ENCODE peak calls at places on chromosome 17, in eight cellular contexts. W is K562, H is A549, R is ovary, A is body of pancreas, F is GM12878, J is esophagus squamous epithelium, N is uterus. T is an unnamed sample.

GRCh38 chr17:71828182-71828596 is 292.6 kb upstream of the SOX9 start:
- DNase-seq in W (no peak), H (no peak), R (no peak), A (no peak), F (no peak), J (no peak), N (no peak), T (no peak)

GRCh38 chr17:2697611-2698162 is 13.9 kb downstream of the CLUH start:
- DNase-seq in W (peak), H (no peak), R (peak), A (no peak), F (no peak), J (no peak), N (peak), T (peak)

GRCh38 chr17:2067559-2067958 is 12.7 kb downstream of the HIC1 start:
- DNase-seq in W (no peak), H (no peak), R (peak), A (no peak), F (no peak), J (no peak), N (peak), T (no peak)

GRCh38 chr17:951388-952132 is 28.0 kb downstream of the NXN start:
- DNase-seq in W (no peak), H (peak), R (no peak), A (peak), F (no peak), J (no peak), N (peak), T (no peak)

GRCh38 chr17:47829870-47830269 is 1.5 kb downstream of the MRPL10 start:
- DNase-seq in W (no peak), H (no peak), R (no peak), A (no peak), F (no peak), J (no peak), N (no peak), T (no peak)

GRCh38 chr17:45260204-45260783 is 1.6 kb downstream of the SPATA32 start:
- DNase-seq in W (no peak), H (no peak), R (no peak), A (no peak), F (no peak), J (no peak), N (no peak), T (peak)

GRCh38 chr17:2780256-2780655 is 16.0 kb upstream of the RAP1GAP2 start:
- DNase-seq in W (no peak), H (no peak), R (no peak), A (no peak), F (no peak), J (no peak), N (no peak), T (no peak)

GRCh38 chr17:49514374-49514738 is 19.3 kb downstream of the NGFR start:
- DNase-seq in W (peak), H (peak), R (no peak), A (no peak), F (no peak), J (no peak), N (no peak), T (no peak)

GRCh38 chr17:27559996-27560481 is 70.9 kb upstream of the LGALS9 start:
- DNase-seq in W (no peak), H (no peak), R (peak), A (peak), F (no peak), J (no peak), N (peak), T (no peak)

GRCh38 chr17:4440690-4441686 is 7.2 kb downstream of the SPNS3 start:
- DNase-seq in W (no peak), H (no peak), R (peak), A (no peak), F (no peak), J (no peak), N (peak), T (no peak)

GRCh38 chr17:1639549-1639948 is 6.0 kb downstream of the SCARF1 start:
- DNase-seq in W (no peak), H (no peak), R (no peak), A (no peak), F (no peak), J (no peak), N (no peak), T (no peak)

GRCh38 chr17:9677411-9677810 is 32.1 kb downstream of the USP43 start:
- DNase-seq in W (no peak), H (no peak), R (no peak), A (no peak), F (no peak), J (no peak), N (no peak), T (no peak)

GRCh38 chr17:48722924-48723554 is at the start of gene PRAC2:
- DNase-seq in W (no peak), H (no peak), R (no peak), A (no peak), F (no peak), J (no peak), N (no peak), T (no peak)

GRCh38 chr17:56756536-56756935 is 77.2 kb downstream of the C17orf67 start:
- DNase-seq in W (no peak), H (peak), R (no peak), A (no peak), F (no peak), J (no peak), N (no peak), T (no peak)

DNA sequence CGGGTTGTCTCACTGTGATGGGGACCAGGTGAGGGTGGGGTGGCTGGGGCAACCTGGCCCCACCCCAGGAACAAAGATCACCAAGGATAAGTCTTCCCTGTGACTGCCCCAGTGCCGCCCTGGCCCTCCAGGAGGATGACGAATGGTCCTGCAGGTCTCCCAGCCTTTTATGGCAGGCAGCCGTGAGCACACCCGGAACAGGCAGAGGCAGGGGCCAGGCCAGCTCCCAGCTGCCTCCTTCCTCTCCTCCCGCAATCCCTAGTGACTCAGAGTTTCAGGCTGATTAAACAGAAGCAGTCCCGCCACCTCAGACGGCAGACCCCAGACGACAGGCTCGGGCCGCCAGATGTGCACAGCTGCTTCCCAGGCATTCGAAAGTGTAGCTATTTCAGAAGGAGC is 13.3 kb downstream of the JUP start:
- DNase-seq in W (no peak), H (peak), R (peak), A (peak), F (no peak), J (no peak), N (peak), T (peak)
- H3K27ac ChIP-seq in W (no peak), H (peak), R (no peak), A (peak), F (no peak), J (peak), N (peak), T (peak)

GRCh38 chr17:41690497-41690896 is 1.8 kb downstream of the EIF1 start:
- DNase-seq in W (no peak), H (no peak), R (no peak), A (no peak), F (no peak), J (no peak), N (no peak), T (no peak)
- TF ChIP-seq POLR2A in W (no peak), H (no peak), R (no peak), A (no peak), F (no peak), J (no peak), N (no peak), T (no peak)

GRCh38 chr17:17183744-17184143 is 22.4 kb downstream of the PLD6 start:
- DNase-seq in W (no peak), H (no peak), R (no peak), A (no peak), F (no peak), J (no peak), N (no peak), T (no peak)

GRCh38 chr17:17189559-17189958 is 16.6 kb downstream of the PLD6 start:
- DNase-seq in W (no peak), H (no peak), R (no peak), A (no peak), F (no peak), J (no peak), N (no peak), T (no peak)

GRCh38 chr17:17186051-17186450 is 20.1 kb downstream of the PLD6 start:
- DNase-seq in W (no peak), H (no peak), R (no peak), A (no peak), F (no peak), J (no peak), N (no peak), T (no peak)

GRCh38 chr17:17188586-17188985 is 17.5 kb downstream of the PLD6 start:
- DNase-seq in W (no peak), H (no peak), R (no peak), A (no peak), F (no peak), J (no peak), N (no peak), T (no peak)

GRCh38 chr17:17186551-17187505 is 19.3 kb downstream of the PLD6 start:
- DNase-seq in W (no peak), H (no peak), R (no peak), A (no peak), F (no peak), J (no peak), N (no peak), T (no peak)
- H3K27ac ChIP-seq in W (no peak), H (no peak), R (no peak), A (peak), F (no peak), J (no peak), N (no peak), T (peak)

GRCh38 chr17:57999010-57999495 is 8.0 kb downstream of the SRSF1 start:
- DNase-seq in W (no peak), H (no peak), R (no peak), A (no peak), F (no peak), J (no peak), N (no peak), T (no peak)

GRCh38 chr17:57998234-57998746 is 8.8 kb downstream of the SRSF1 start:
- DNase-seq in W (no peak), H (no peak), R (no peak), A (no peak), F (no peak), J (no peak), N (no peak), T (no peak)

GRCh38 chr17:57995076-57995956 is 7.3 kb upstream of the VEZF1 start:
- DNase-seq in W (peak), H (peak), R (peak), A (peak), F (no peak), J (no peak), N (peak), T (peak)

GRCh38 chr17:57999496-58000017 is 7.5 kb downstream of the SRSF1 start:
- DNase-seq in W (peak), H (peak), R (no peak), A (no peak), F (peak), J (no peak), N (no peak), T (no peak)

DNA sequence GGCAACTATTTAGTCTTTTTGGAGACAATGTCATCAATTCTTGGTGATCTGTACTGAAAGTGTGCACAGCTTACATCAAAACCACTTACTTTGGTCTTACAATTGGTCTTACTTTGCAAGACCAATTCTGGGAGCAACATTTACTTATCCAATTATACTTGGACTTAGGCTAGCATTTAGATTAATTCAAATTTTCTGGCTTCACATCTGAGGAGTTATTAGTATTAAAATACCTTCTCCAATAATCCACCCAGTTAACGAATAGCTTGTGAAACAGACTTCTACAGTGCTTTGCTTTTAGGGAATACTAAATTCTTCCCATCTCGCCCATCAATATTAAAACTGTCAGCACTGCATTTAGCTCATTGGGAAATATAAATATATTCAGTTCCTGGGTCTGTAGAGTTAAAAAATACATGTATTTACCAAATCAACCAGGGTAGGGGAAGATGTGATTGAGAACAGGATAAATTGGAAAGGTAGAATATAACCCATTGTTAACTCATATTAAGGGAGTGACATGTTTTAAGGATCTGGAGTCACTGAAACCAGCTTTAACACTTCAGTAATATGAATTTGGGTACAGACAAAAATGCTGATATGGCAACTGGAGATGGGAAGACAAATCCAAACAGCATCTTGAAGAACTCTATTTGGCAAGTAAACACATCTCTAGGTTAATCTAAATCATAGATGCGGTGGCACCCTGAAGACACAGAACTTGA is 9.2 kb upstream of the VEZF1 start:
- DNase-seq in W (no peak), H (no peak), R (no peak), A (no peak), F (no peak), J (no peak), N (no peak), T (no peak)
- TF ChIP-seq POLR2A in W (peak), H (no peak), R (no peak), A (no peak), F (no peak), J (no peak), N (no peak), T (no peak)

GRCh38 chr17:82544431-82545070 is 25.0 kb downstream of the FOXK2 start:
- DNase-seq in W (no peak), H (no peak), R (peak), A (no peak), F (no peak), J (no peak), N (peak), T (peak)
- H3K27ac ChIP-seq in W (no peak), H (no peak), R (no peak), A (no peak), F (no peak), J (peak), N (peak), T (peak)

DNA sequence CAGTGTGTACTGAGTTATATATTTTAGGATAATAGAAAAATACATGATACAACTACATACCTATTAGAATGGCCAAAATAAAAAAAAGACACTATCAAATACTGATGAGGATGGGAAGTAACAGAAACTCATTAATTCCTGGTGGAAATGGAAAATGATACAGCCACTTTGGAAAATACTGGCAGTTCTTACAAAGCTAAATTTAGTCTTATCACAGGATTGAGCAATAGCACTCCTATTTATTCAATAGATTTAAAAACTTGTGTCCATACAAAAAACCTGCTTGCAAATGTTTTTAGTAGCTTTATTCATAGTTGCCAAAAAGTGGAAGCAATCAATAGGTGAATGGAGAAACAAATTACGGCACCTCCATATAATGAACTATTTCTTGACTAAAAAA is 141.9 kb downstream of the CDK5R1 start:
- DNase-seq in W (no peak), H (no peak), R (no peak), A (no peak), F (no peak), J (no peak), N (no peak), T (no peak)
- TF ChIP-seq POLR2A in W (no peak), H (no peak), R (no peak), A (no peak), F (no peak), J (no peak), N (no peak), T (no peak)

T was measured in gastrocnemius medialis.